ENCODE peak calls at places on chromosomes 11 and 22, in seven cellular contexts. B is mucosa of descending colon, V is IMR-90, E is GM12892, K is LoVo, X is cardiac fibroblast, O is NCI-H2171 treated with DMSO at 0.1 percent for 48 hours. C is an unnamed sample.

GRCh38 chr11:112822478-112823274 is 138.5 kb upstream of the NCAM1 start:
- DNase-seq in K (no peak), B (no peak), O (peak), V (no peak), E (no peak), X (no peak), C (peak)

GRCh38 chr11:36075053-36075452 is 131.2 kb downstream of the LDLRAD3 start:
- DNase-seq in K (no peak), X (peak), E (no peak), O (no peak), V (peak), B (no peak), C (no peak)

GRCh38 chr11:88604255-88604654 is 266.7 kb upstream of the CTSC start:
- DNase-seq in B (no peak), X (peak), V (peak), O (no peak), K (no peak), E (no peak), C (peak)

GRCh38 chr11:76206327-76207081 is at the start of gene WNT11:
- DNase-seq in V (no peak), O (peak), E (no peak), B (peak), K (peak), X (peak), C (peak)

GRCh38 chr11:62921201-62921572 is at the start of gene CHRM1:
- DNase-seq in V (no peak), B (peak), E (no peak), K (no peak), X (no peak), O (peak), C (peak)

GRCh38 chr11:121112498-121113455 is 11.7 kb downstream of the TECTA start:
- DNase-seq in V (peak), O (peak), K (peak), B (peak), X (peak), E (peak), C (peak)

GRCh38 chr22:21446128-21446826 is 20.9 kb upstream of the TMEM191C start:
- DNase-seq in V (no peak), X (no peak), O (no peak), K (no peak), E (no peak), B (no peak), C (no peak)

GRCh38 chr22:47515384-47516125 is 753.1 kb downstream of the TBC1D22A start:
- DNase-seq in K (no peak), B (no peak), V (no peak), O (peak), X (no peak), E (no peak), C (no peak)

GRCh38 chr11:66768818-66769217 is 39.8 kb upstream of the SPTBN2 start:
- DNase-seq in E (no peak), K (no peak), V (no peak), B (no peak), O (no peak), X (no peak), C (peak)

GRCh38 chr11:83115551-83115950 is 41.4 kb upstream of the PCF11 start:
- DNase-seq in E (no peak), X (no peak), K (no peak), B (no peak), O (no peak), V (no peak), C (no peak)

GRCh38 chr22:18114495-18114894 is 3.9 kb downstream of the TUBA8 start:
- DNase-seq in B (no peak), K (no peak), E (no peak), X (no peak), O (no peak), V (no peak), C (no peak)

GRCh38 chr22:26182723-26183122 is 13.5 kb downstream of the SEZ6L start:
- DNase-seq in E (no peak), V (no peak), K (no peak), O (no peak), B (no peak), X (no peak), C (no peak)